ENCODE peak calls at places on chromosome X, in eight cellular contexts. One of them, this sample, is unnamed.

GRCh38 chrX:94942603-94943002 is 1268.6 kb downstream of the FAM133A start:
- DNase-seq in activated CD4-positive, alpha-beta memory T cell treated with anti-CD3 and anti-CD28 coated beads, Interleukin-2, amount 10 ng/mL, durations not matched to agents 7 days and 5 days: no peak
- DNase-seq in fibroblast of mammary gland: no peak
- DNase-seq in lung microvascular endothelial cell: no peak
- DNase-seq in D341Med: peak; percentile 59
- DNase-seq in Kasumi-1: no peak
- DNase-seq in adipocyte: no peak
- DNase-seq in T-cell: no peak
- DNase-seq in this sample: no peak

GRCh38 chrX:110132450-110133114 is 129.7 kb downstream of the TMEM164 start:
- DNase-seq in Kasumi-1: no peak
- DNase-seq in D341Med: no peak
- DNase-seq in activated CD4-positive, alpha-beta memory T cell treated with anti-CD3 and anti-CD28 coated beads, Interleukin-2, amount 10 ng/mL, durations not matched to agents 7 days and 5 days: no peak
- DNase-seq in T-cell: no peak
- DNase-seq in fibroblast of mammary gland: no peak
- DNase-seq in lung microvascular endothelial cell: no peak
- DNase-seq in adipocyte: peak; percentile 6
- DNase-seq in this sample: no peak

GRCh38 chrX:53724872-53725271 is 38.4 kb upstream of the HUWE1 start:
- DNase-seq in Kasumi-1: no peak
- DNase-seq in lung microvascular endothelial cell: no peak
- DNase-seq in adipocyte: no peak
- DNase-seq in T-cell: no peak
- DNase-seq in activated CD4-positive, alpha-beta memory T cell treated with anti-CD3 and anti-CD28 coated beads, Interleukin-2, amount 10 ng/mL, durations not matched to agents 7 days and 5 days: no peak
- DNase-seq in D341Med: no peak
- DNase-seq in fibroblast of mammary gland: no peak
- DNase-seq in this sample: no peak

GRCh38 chrX:12447448-12448154 is 309.3 kb downstream of the FRMPD4 start:
- DNase-seq in Kasumi-1: no peak
- DNase-seq in T-cell: no peak
- DNase-seq in fibroblast of mammary gland: peak; percentile 93
- DNase-seq in activated CD4-positive, alpha-beta memory T cell treated with anti-CD3 and anti-CD28 coated beads, Interleukin-2, amount 10 ng/mL, durations not matched to agents 7 days and 5 days: no peak
- DNase-seq in D341Med: no peak
- DNase-seq in lung microvascular endothelial cell: no peak
- DNase-seq in adipocyte: peak; percentile 76
- DNase-seq in this sample: no peak

GRCh38 chrX:118614150-118614549 is 113.3 kb upstream of the IL13RA1 start:
- DNase-seq in adipocyte: no peak
- DNase-seq in fibroblast of mammary gland: no peak
- DNase-seq in Kasumi-1: peak; percentile 50
- DNase-seq in D341Med: no peak
- DNase-seq in T-cell: no peak
- DNase-seq in lung microvascular endothelial cell: no peak
- DNase-seq in activated CD4-positive, alpha-beta memory T cell treated with anti-CD3 and anti-CD28 coated beads, Interleukin-2, amount 10 ng/mL, durations not matched to agents 7 days and 5 days: no peak
- DNase-seq in this sample: no peak

GRCh38 chrX:18354369-18355329 is at the start of gene SCML2:
- DNase-seq in fibroblast of mammary gland: peak; percentile 17
- DNase-seq in T-cell: no peak
- DNase-seq in activated CD4-positive, alpha-beta memory T cell treated with anti-CD3 and anti-CD28 coated beads, Interleukin-2, amount 10 ng/mL, durations not matched to agents 7 days and 5 days: peak; percentile 36
- DNase-seq in lung microvascular endothelial cell: peak; percentile 25
- DNase-seq in Kasumi-1: peak; percentile 18
- DNase-seq in D341Med: peak; percentile 84
- DNase-seq in adipocyte: peak; percentile 71
- DNase-seq in this sample: peak; percentile 13

GRCh38 chrX:38939067-38939466 is 137.8 kb downstream of the MID1IP1 start:
- DNase-seq in activated CD4-positive, alpha-beta memory T cell treated with anti-CD3 and anti-CD28 coated beads, Interleukin-2, amount 10 ng/mL, durations not matched to agents 7 days and 5 days: no peak
- DNase-seq in D341Med: no peak
- DNase-seq in T-cell: no peak
- DNase-seq in adipocyte: peak; percentile 36
- DNase-seq in fibroblast of mammary gland: peak; percentile 96
- DNase-seq in Kasumi-1: no peak
- DNase-seq in lung microvascular endothelial cell: no peak
- DNase-seq in this sample: no peak

GRCh38 chrX:42466706-42467105 is 311.3 kb downstream of the PPP1R2C start:
- DNase-seq in T-cell: no peak
- DNase-seq in activated CD4-positive, alpha-beta memory T cell treated with anti-CD3 and anti-CD28 coated beads, Interleukin-2, amount 10 ng/mL, durations not matched to agents 7 days and 5 days: no peak
- DNase-seq in fibroblast of mammary gland: peak; percentile 1
- DNase-seq in D341Med: no peak
- DNase-seq in Kasumi-1: no peak
- DNase-seq in adipocyte: no peak
- DNase-seq in lung microvascular endothelial cell: no peak
- DNase-seq in this sample: no peak

GRCh38 chrX:19382500-19383145 is 38.9 kb downstream of the PDHA1 start:
- DNase-seq in activated CD4-positive, alpha-beta memory T cell treated with anti-CD3 and anti-CD28 coated beads, Interleukin-2, amount 10 ng/mL, durations not matched to agents 7 days and 5 days: peak; percentile 57
- DNase-seq in adipocyte: peak; percentile 46
- DNase-seq in lung microvascular endothelial cell: peak; percentile 47
- DNase-seq in Kasumi-1: peak; percentile 37
- DNase-seq in T-cell: peak; percentile 8
- DNase-seq in D341Med: peak; percentile 74
- DNase-seq in fibroblast of mammary gland: peak; percentile 33
- DNase-seq in this sample: peak; percentile 23

GRCh38 chrX:47658301-47658683 is 688 bp downstream of the UXT start:
- DNase-seq in D341Med: no peak
- DNase-seq in adipocyte: no peak
- DNase-seq in fibroblast of mammary gland: no peak
- DNase-seq in lung microvascular endothelial cell: no peak
- DNase-seq in T-cell: no peak
- DNase-seq in activated CD4-positive, alpha-beta memory T cell treated with anti-CD3 and anti-CD28 coated beads, Interleukin-2, amount 10 ng/mL, durations not matched to agents 7 days and 5 days: no peak
- DNase-seq in Kasumi-1: no peak
- DNase-seq in this sample: no peak

GRCh38 chrX:30312858-30313257 is 3.7 kb upstream of the NR0B1 start:
- DNase-seq in fibroblast of mammary gland: no peak
- DNase-seq in lung microvascular endothelial cell: no peak
- DNase-seq in adipocyte: peak; percentile 24
- DNase-seq in activated CD4-positive, alpha-beta memory T cell treated with anti-CD3 and anti-CD28 coated beads, Interleukin-2, amount 10 ng/mL, durations not matched to agents 7 days and 5 days: no peak
- DNase-seq in D341Med: no peak
- DNase-seq in Kasumi-1: no peak
- DNase-seq in T-cell: no peak
- DNase-seq in this sample: no peak

GRCh38 chrX:19743386-19743785 is 144.0 kb downstream of the SH3KBP1 start:
- DNase-seq in activated CD4-positive, alpha-beta memory T cell treated with anti-CD3 and anti-CD28 coated beads, Interleukin-2, amount 10 ng/mL, durations not matched to agents 7 days and 5 days: no peak
- DNase-seq in adipocyte: no peak
- DNase-seq in Kasumi-1: no peak
- DNase-seq in D341Med: no peak
- DNase-seq in T-cell: no peak
- DNase-seq in lung microvascular endothelial cell: no peak
- DNase-seq in fibroblast of mammary gland: no peak
- DNase-seq in this sample: no peak

GRCh38 chrX:104564921-104565703 is 887 bp upstream of the IL1RAPL2 start:
- DNase-seq in Kasumi-1: no peak
- DNase-seq in T-cell: no peak
- DNase-seq in adipocyte: no peak
- DNase-seq in lung microvascular endothelial cell: no peak
- DNase-seq in fibroblast of mammary gland: no peak
- DNase-seq in D341Med: no peak
- DNase-seq in activated CD4-positive, alpha-beta memory T cell treated with anti-CD3 and anti-CD28 coated beads, Interleukin-2, amount 10 ng/mL, durations not matched to agents 7 days and 5 days: no peak
- DNase-seq in this sample: no peak

GRCh38 chrX:41734530-41734929 is 10.5 kb downstream of the GPR82 start:
- DNase-seq in Kasumi-1: peak; percentile 27
- DNase-seq in activated CD4-positive, alpha-beta memory T cell treated with anti-CD3 and anti-CD28 coated beads, Interleukin-2, amount 10 ng/mL, durations not matched to agents 7 days and 5 days: no peak
- DNase-seq in lung microvascular endothelial cell: peak; percentile 26
- DNase-seq in T-cell: no peak
- DNase-seq in fibroblast of mammary gland: peak; percentile 40
- DNase-seq in adipocyte: peak; percentile 44
- DNase-seq in D341Med: peak; percentile 25
- DNase-seq in this sample: no peak

GRCh38 chrX:121902463-121902862 is 855.1 kb downstream of the GLUD2 start:
- DNase-seq in fibroblast of mammary gland: no peak
- DNase-seq in Kasumi-1: no peak
- DNase-seq in lung microvascular endothelial cell: no peak
- DNase-seq in T-cell: no peak
- DNase-seq in adipocyte: no peak
- DNase-seq in activated CD4-positive, alpha-beta memory T cell treated with anti-CD3 and anti-CD28 coated beads, Interleukin-2, amount 10 ng/mL, durations not matched to agents 7 days and 5 days: no peak
- DNase-seq in D341Med: no peak
- DNase-seq in this sample: no peak

GRCh38 chrX:63503541-63503940 is 152.4 kb upstream of the SPIN4 start:
- DNase-seq in D341Med: no peak
- DNase-seq in activated CD4-positive, alpha-beta memory T cell treated with anti-CD3 and anti-CD28 coated beads, Interleukin-2, amount 10 ng/mL, durations not matched to agents 7 days and 5 days: no peak
- DNase-seq in lung microvascular endothelial cell: peak; percentile 2
- DNase-seq in Kasumi-1: no peak
- DNase-seq in T-cell: no peak
- DNase-seq in adipocyte: peak; percentile 43
- DNase-seq in fibroblast of mammary gland: peak; percentile 20
- DNase-seq in this sample: no peak

GRCh38 chrX:134936542-134936941 is 54.2 kb upstream of the SMIM10 start:
- DNase-seq in Kasumi-1: no peak
- DNase-seq in lung microvascular endothelial cell: peak; percentile 35
- DNase-seq in fibroblast of mammary gland: peak; percentile 53
- DNase-seq in activated CD4-positive, alpha-beta memory T cell treated with anti-CD3 and anti-CD28 coated beads, Interleukin-2, amount 10 ng/mL, durations not matched to agents 7 days and 5 days: no peak
- DNase-seq in D341Med: no peak
- DNase-seq in adipocyte: peak; percentile 41
- DNase-seq in T-cell: no peak
- DNase-seq in this sample: no peak

GRCh38 chrX:63128509-63128908 is 222.6 kb downstream of the SPIN4 start:
- DNase-seq in Kasumi-1: peak; percentile 58
- DNase-seq in T-cell: no peak
- DNase-seq in adipocyte: peak; percentile 33
- DNase-seq in fibroblast of mammary gland: peak; percentile 22
- DNase-seq in lung microvascular endothelial cell: peak; percentile 26
- DNase-seq in D341Med: no peak
- DNase-seq in activated CD4-positive, alpha-beta memory T cell treated with anti-CD3 and anti-CD28 coated beads, Interleukin-2, amount 10 ng/mL, durations not matched to agents 7 days and 5 days: no peak
- DNase-seq in this sample: peak; percentile 0

GRCh38 chrX:106894978-106895452 is 8.1 kb downstream of the RIPPLY1 start:
- DNase-seq in T-cell: no peak
- DNase-seq in adipocyte: peak; percentile 69
- DNase-seq in activated CD4-positive, alpha-beta memory T cell treated with anti-CD3 and anti-CD28 coated beads, Interleukin-2, amount 10 ng/mL, durations not matched to agents 7 days and 5 days: no peak
- DNase-seq in D341Med: no peak
- DNase-seq in fibroblast of mammary gland: peak; percentile 75
- DNase-seq in lung microvascular endothelial cell: peak; percentile 73
- DNase-seq in Kasumi-1: no peak
- DNase-seq in this sample: no peak

GRCh38 chrX:145735036-145735435 is 82.6 kb upstream of the SLITRK2 start:
- DNase-seq in lung microvascular endothelial cell: no peak
- DNase-seq in Kasumi-1: no peak
- DNase-seq in T-cell: no peak
- DNase-seq in adipocyte: no peak
- DNase-seq in D341Med: no peak
- DNase-seq in activated CD4-positive, alpha-beta memory T cell treated with anti-CD3 and anti-CD28 coated beads, Interleukin-2, amount 10 ng/mL, durations not matched to agents 7 days and 5 days: no peak
- DNase-seq in fibroblast of mammary gland: peak; percentile 53
- DNase-seq in this sample: no peak

GRCh38 chrX:17377047-17377692 is 2.2 kb downstream of the NHS start:
- DNase-seq in T-cell: no peak
- DNase-seq in adipocyte: peak; percentile 72
- DNase-seq in fibroblast of mammary gland: peak; percentile 53
- DNase-seq in lung microvascular endothelial cell: no peak
- DNase-seq in activated CD4-positive, alpha-beta memory T cell treated with anti-CD3 and anti-CD28 coated beads, Interleukin-2, amount 10 ng/mL, durations not matched to agents 7 days and 5 days: no peak
- DNase-seq in Kasumi-1: no peak
- DNase-seq in D341Med: peak; percentile 54
- DNase-seq in this sample: peak; percentile 76

GRCh38 chrX:63387411-63387810 is 36.3 kb upstream of the SPIN4 start:
- DNase-seq in Kasumi-1: no peak
- DNase-seq in adipocyte: no peak
- DNase-seq in D341Med: no peak
- DNase-seq in fibroblast of mammary gland: no peak
- DNase-seq in activated CD4-positive, alpha-beta memory T cell treated with anti-CD3 and anti-CD28 coated beads, Interleukin-2, amount 10 ng/mL, durations not matched to agents 7 days and 5 days: no peak
- DNase-seq in T-cell: no peak
- DNase-seq in lung microvascular endothelial cell: no peak
- DNase-seq in this sample: no peak

GRCh38 chrX:103362504-103362903 is 6.2 kb downstream of the TCEAL9 start:
- DNase-seq in activated CD4-positive, alpha-beta memory T cell treated with anti-CD3 and anti-CD28 coated beads, Interleukin-2, amount 10 ng/mL, durations not matched to agents 7 days and 5 days: no peak
- DNase-seq in lung microvascular endothelial cell: peak; percentile 49
- DNase-seq in fibroblast of mammary gland: peak; percentile 38
- DNase-seq in T-cell: no peak
- DNase-seq in adipocyte: no peak
- DNase-seq in Kasumi-1: no peak
- DNase-seq in D341Med: no peak
- DNase-seq in this sample: no peak

GRCh38 chrX:147779173-147779572 is 132.5 kb upstream of the FMR1 start:
- DNase-seq in T-cell: no peak
- DNase-seq in fibroblast of mammary gland: no peak
- DNase-seq in activated CD4-positive, alpha-beta memory T cell treated with anti-CD3 and anti-CD28 coated beads, Interleukin-2, amount 10 ng/mL, durations not matched to agents 7 days and 5 days: no peak
- DNase-seq in Kasumi-1: no peak
- DNase-seq in D341Med: no peak
- DNase-seq in adipocyte: no peak
- DNase-seq in lung microvascular endothelial cell: no peak
- DNase-seq in this sample: no peak

GRCh38 chrX:155923200-155923599 is 42.1 kb downstream of the VAMP7 start:
- DNase-seq in Kasumi-1: no peak
- DNase-seq in fibroblast of mammary gland: no peak
- DNase-seq in D341Med: no peak
- DNase-seq in lung microvascular endothelial cell: no peak
- DNase-seq in adipocyte: no peak
- DNase-seq in T-cell: no peak
- DNase-seq in activated CD4-positive, alpha-beta memory T cell treated with anti-CD3 and anti-CD28 coated beads, Interleukin-2, amount 10 ng/mL, durations not matched to agents 7 days and 5 days: no peak
- DNase-seq in this sample: no peak

GRCh38 chrX:20140410-20140809 is 1.2 kb downstream of the EIF1AX start:
- DNase-seq in activated CD4-positive, alpha-beta memory T cell treated with anti-CD3 and anti-CD28 coated beads, Interleukin-2, amount 10 ng/mL, durations not matched to agents 7 days and 5 days: no peak
- DNase-seq in lung microvascular endothelial cell: peak; percentile 17
- DNase-seq in Kasumi-1: peak; percentile 58
- DNase-seq in fibroblast of mammary gland: no peak
- DNase-seq in T-cell: no peak
- DNase-seq in D341Med: no peak
- DNase-seq in adipocyte: no peak
- DNase-seq in this sample: no peak

GRCh38 chrX:119410027-119410819 is 11.1 kb downstream of the SLC25A43 start:
- DNase-seq in D341Med: no peak
- DNase-seq in fibroblast of mammary gland: peak; percentile 93
- DNase-seq in Kasumi-1: no peak
- DNase-seq in adipocyte: peak; percentile 83
- DNase-seq in lung microvascular endothelial cell: no peak
- DNase-seq in activated CD4-positive, alpha-beta memory T cell treated with anti-CD3 and anti-CD28 coated beads, Interleukin-2, amount 10 ng/mL, durations not matched to agents 7 days and 5 days: no peak
- DNase-seq in T-cell: no peak
- DNase-seq in this sample: peak; percentile 34

GRCh38 chrX:15471016-15471415 is 22.1 kb downstream of the PIR start:
- DNase-seq in activated CD4-positive, alpha-beta memory T cell treated with anti-CD3 and anti-CD28 coated beads, Interleukin-2, amount 10 ng/mL, durations not matched to agents 7 days and 5 days: peak; percentile 60
- DNase-seq in Kasumi-1: peak; percentile 42
- DNase-seq in T-cell: peak; percentile 3
- DNase-seq in lung microvascular endothelial cell: peak; percentile 67
- DNase-seq in D341Med: peak; percentile 38
- DNase-seq in fibroblast of mammary gland: peak; percentile 75
- DNase-seq in adipocyte: peak; percentile 80
- DNase-seq in this sample: peak; percentile 31

GRCh38 chrX:147405764-147406163 is 506.0 kb upstream of the FMR1 start:
- DNase-seq in activated CD4-positive, alpha-beta memory T cell treated with anti-CD3 and anti-CD28 coated beads, Interleukin-2, amount 10 ng/mL, durations not matched to agents 7 days and 5 days: no peak
- DNase-seq in adipocyte: no peak
- DNase-seq in T-cell: no peak
- DNase-seq in lung microvascular endothelial cell: no peak
- DNase-seq in fibroblast of mammary gland: no peak
- DNase-seq in D341Med: no peak
- DNase-seq in Kasumi-1: no peak
- DNase-seq in this sample: no peak

GRCh38 chrX:154043003-154043402 is 23.3 kb upstream of the IRAK1 start:
- DNase-seq in activated CD4-positive, alpha-beta memory T cell treated with anti-CD3 and anti-CD28 coated beads, Interleukin-2, amount 10 ng/mL, durations not matched to agents 7 days and 5 days: no peak
- DNase-seq in Kasumi-1: no peak
- DNase-seq in fibroblast of mammary gland: peak; percentile 77
- DNase-seq in adipocyte: peak; percentile 80
- DNase-seq in lung microvascular endothelial cell: peak; percentile 45
- DNase-seq in D341Med: no peak
- DNase-seq in T-cell: no peak
- DNase-seq in this sample: no peak

GRCh38 chrX:69320116-69320515 is 154.9 kb upstream of the PJA1 start:
- DNase-seq in activated CD4-positive, alpha-beta memory T cell treated with anti-CD3 and anti-CD28 coated beads, Interleukin-2, amount 10 ng/mL, durations not matched to agents 7 days and 5 days: no peak
- DNase-seq in fibroblast of mammary gland: no peak
- DNase-seq in adipocyte: no peak
- DNase-seq in Kasumi-1: no peak
- DNase-seq in T-cell: no peak
- DNase-seq in lung microvascular endothelial cell: no peak
- DNase-seq in D341Med: no peak
- DNase-seq in this sample: no peak

GRCh38 chrX:25288676-25289075 is 272.9 kb upstream of the ARX start:
- DNase-seq in D341Med: no peak
- DNase-seq in Kasumi-1: no peak
- DNase-seq in fibroblast of mammary gland: no peak
- DNase-seq in activated CD4-positive, alpha-beta memory T cell treated with anti-CD3 and anti-CD28 coated beads, Interleukin-2, amount 10 ng/mL, durations not matched to agents 7 days and 5 days: no peak
- DNase-seq in lung microvascular endothelial cell: no peak
- DNase-seq in T-cell: no peak
- DNase-seq in adipocyte: no peak
- DNase-seq in this sample: no peak

GRCh38 chrX:69136546-69137331 is 28.5 kb downstream of the PJA1 start:
- DNase-seq in T-cell: no peak
- DNase-seq in lung microvascular endothelial cell: no peak
- DNase-seq in Kasumi-1: no peak
- DNase-seq in adipocyte: peak; percentile 19
- DNase-seq in fibroblast of mammary gland: no peak
- DNase-seq in D341Med: no peak
- DNase-seq in activated CD4-positive, alpha-beta memory T cell treated with anti-CD3 and anti-CD28 coated beads, Interleukin-2, amount 10 ng/mL, durations not matched to agents 7 days and 5 days: no peak
- DNase-seq in this sample: no peak

GRCh38 chrX:78455901-78456300 is 128.5 kb upstream of the CYSLTR1 start:
- DNase-seq in D341Med: no peak
- DNase-seq in activated CD4-positive, alpha-beta memory T cell treated with anti-CD3 and anti-CD28 coated beads, Interleukin-2, amount 10 ng/mL, durations not matched to agents 7 days and 5 days: no peak
- DNase-seq in T-cell: no peak
- DNase-seq in Kasumi-1: no peak
- DNase-seq in fibroblast of mammary gland: peak; percentile 56
- DNase-seq in adipocyte: no peak
- DNase-seq in lung microvascular endothelial cell: no peak
- DNase-seq in this sample: no peak